ENCODE peak calls at places on chromosomes 4 and X, in nine cellular contexts. N is activated naive CD8-positive, alpha-beta T cell treated with anti-CD3 and anti-CD28 coated beads, Interleukin-2, amount 10 ng/mL, durations not matched to agents 7 days and 5 days; F is Daoy; I is ecto neural progenitor cell; H is IMR-90; R is Calu3; U is activated naive CD4-positive, alpha-beta T cell; O is cardiac muscle cell; G is astrocyte of the hippocampus. Y is an unnamed sample.

GRCh38 chrX:138487866-138488265 is 223.7 kb downstream of the FGF13 start:
- DNase-seq in I (no peak), R (no peak), O (no peak), N (no peak), H (no peak), U (no peak), G (no peak), F (no peak), Y (no peak)

GRCh38 chr4:8239661-8240060 is 29.9 kb upstream of the HTRA3 start:
- DNase-seq in F (no peak), N (no peak), H (no peak), G (no peak), R (no peak), O (no peak), U (no peak), I (no peak), Y (no peak)

GRCh38 chrX:101260435-101260834 is 30.7 kb downstream of the TAF7L start:
- DNase-seq in R (no peak), N (no peak), U (no peak), I (no peak), O (peak), F (peak), H (no peak), G (no peak), Y (no peak)

GRCh38 chr4:25892796-25893195 is 21.2 kb upstream of the SMIM20 start:
- DNase-seq in O (no peak), N (no peak), U (no peak), H (no peak), I (no peak), R (no peak), G (no peak), F (no peak), Y (no peak)

GRCh38 chr4:1018147-1019020 is 7.0 kb downstream of the FGFRL1 start:
- DNase-seq in R (no peak), F (no peak), O (no peak), N (no peak), I (no peak), G (peak), U (no peak), H (no peak), Y (no peak)

GRCh38 chrX:149984411-149984810 is 46.1 kb upstream of the EOLA2 start:
- DNase-seq in I (no peak), H (no peak), R (no peak), G (no peak), N (no peak), O (no peak), F (no peak), U (no peak), Y (no peak)

GRCh38 chr4:116401293-116401692 is 684.1 kb downstream of the TRAM1L1 start:
- DNase-seq in U (no peak), H (no peak), I (no peak), R (no peak), O (no peak), N (no peak), F (no peak), G (no peak), Y (no peak)

GRCh38 chr4:22895482-22895881 is 202.7 kb downstream of the GBA3 start:
- DNase-seq in R (no peak), H (no peak), I (no peak), U (no peak), G (no peak), F (no peak), N (no peak), O (no peak), Y (no peak)

GRCh38 chrX:14344172-14344940 is 185.0 kb upstream of the GLRA2 start:
- DNase-seq in I (no peak), U (no peak), R (no peak), G (no peak), O (no peak), N (no peak), F (no peak), H (no peak), Y (no peak)

GRCh38 chrX:776529-777230 is 146.1 kb downstream of the SHOX start:
- DNase-seq in F (no peak), O (no peak), R (peak), N (no peak), U (no peak), I (no peak), H (no peak), G (no peak), Y (no peak)

GRCh38 chr4:87026795-87027495 is 92.1 kb downstream of the AFF1 start:
- DNase-seq in N (no peak), H (no peak), R (no peak), F (no peak), U (no peak), O (no peak), I (no peak), G (no peak), Y (no peak)

GRCh38 chr4:174714393-174715211 is 114.4 kb downstream of the GLRA3 start:
- DNase-seq in F (peak), N (no peak), I (peak), H (peak), O (peak), R (peak), U (no peak), G (peak), Y (peak)

GRCh38 chrX:18758166-18758932 is 50.9 kb downstream of the PPEF1 start:
- DNase-seq in I (no peak), G (no peak), N (no peak), R (no peak), H (no peak), O (no peak), F (no peak), U (no peak), Y (no peak)

GRCh38 chrX:46788902-46789301 is 30.0 kb upstream of the SLC9A7 start:
- DNase-seq in H (peak), G (peak), N (no peak), I (peak), R (no peak), F (no peak), U (no peak), O (no peak), Y (no peak)

GRCh38 chrX:69493193-69493592 is 10.9 kb upstream of the NALF2 start:
- DNase-seq in O (peak), U (no peak), F (no peak), H (no peak), G (no peak), R (peak), I (no peak), N (no peak), Y (no peak)

GRCh38 chr4:87224036-87224923 is 3.9 kb upstream of the KLHL8 start:
- DNase-seq in R (no peak), F (no peak), H (no peak), U (no peak), N (no peak), G (peak), I (no peak), O (no peak), Y (no peak)

GRCh38 chr4:7570156-7570778 is 135.5 kb upstream of the PSAPL1 start:
- DNase-seq in O (no peak), G (no peak), N (no peak), I (no peak), R (no peak), U (no peak), H (no peak), F (no peak), Y (no peak)

GRCh38 chr4:13700196-13701140 is 72.9 kb upstream of the BOD1L1 start:
- DNase-seq in G (peak), F (peak), N (no peak), O (no peak), U (no peak), H (peak), R (no peak), I (no peak), Y (no peak)

GRCh38 chrX:11406109-11406755 is 113.0 kb downstream of the AMELX start:
- DNase-seq in F (peak), I (no peak), R (no peak), O (no peak), U (no peak), G (peak), H (peak), N (no peak), Y (no peak)

GRCh38 chr4:104973708-104974107 is 173.0 kb upstream of the TET2 start:
- DNase-seq in O (no peak), I (no peak), R (no peak), U (no peak), N (no peak), F (no peak), H (no peak), G (no peak), Y (no peak)

GRCh38 chr4:76726141-76726540 is 171.8 kb downstream of the SOWAHB start:
- DNase-seq in R (no peak), U (no peak), I (no peak), H (peak), F (no peak), O (no peak), N (no peak), G (no peak), Y (no peak)

GRCh38 chrX:17031827-17032226 is 85.4 kb downstream of the REPS2 start:
- DNase-seq in N (no peak), I (no peak), F (no peak), H (no peak), R (no peak), G (no peak), O (no peak), U (no peak), Y (no peak)

GRCh38 chr4:151687021-151687640 is 73.7 kb downstream of the GATB start:
- DNase-seq in H (no peak), G (peak), I (no peak), N (no peak), R (no peak), O (no peak), U (no peak), F (peak), Y (no peak)

GRCh38 chrX:23465105-23465791 is 130.6 kb downstream of the PTCHD1 start:
- DNase-seq in R (no peak), F (no peak), G (no peak), H (no peak), O (no peak), N (no peak), U (no peak), I (no peak), Y (no peak)

GRCh38 chrX:103565752-103566151 is 19.6 kb upstream of the TCEAL4 start:
- DNase-seq in U (no peak), R (no peak), G (peak), F (peak), O (no peak), N (no peak), H (peak), I (no peak), Y (peak)

GRCh38 chr4:8315343-8316250 is 46.0 kb downstream of the HTRA3 start:
- DNase-seq in H (peak), O (peak), I (peak), U (no peak), F (peak), N (no peak), G (peak), R (peak), Y (no peak)

GRCh38 chr4:26056406-26056805 is 142.4 kb downstream of the SMIM20 start:
- DNase-seq in H (no peak), N (no peak), R (no peak), F (no peak), I (no peak), U (no peak), G (no peak), O (no peak), Y (no peak)

GRCh38 chr4:11702886-11703555 is 274.3 kb upstream of the HS3ST1 start:
- DNase-seq in G (no peak), O (no peak), U (no peak), I (no peak), H (no peak), F (no peak), N (no peak), R (no peak), Y (peak)

GRCh38 chrX:17876135-17876534 is 15.0 kb upstream of the RAI2 start:
- DNase-seq in U (no peak), F (no peak), I (no peak), O (no peak), H (no peak), G (no peak), N (no peak), R (no peak), Y (no peak)

GRCh38 chr4:47704693-47705325 is 133.1 kb downstream of the CORIN start:
- DNase-seq in R (peak), H (peak), U (no peak), N (no peak), O (peak), G (peak), I (peak), F (peak), Y (no peak)

GRCh38 chr4:161256716-161257115 is 907.1 kb downstream of the FSTL5 start:
- DNase-seq in U (no peak), F (no peak), G (peak), R (no peak), O (no peak), H (no peak), N (no peak), I (no peak), Y (no peak)

GRCh38 chr4:185265942-185266341 is 56.5 kb downstream of the SNX25 start:
- DNase-seq in O (no peak), I (no peak), U (no peak), G (no peak), H (peak), N (no peak), F (peak), R (no peak), Y (no peak)